ENCODE peak calls at places on chromosomes 16 and 17, in seven cellular contexts. W is astrocyte of the spinal cord; N is CD8-positive, alpha-beta T cell; P is ovary; Y is IMR-90; C is AG09319; J is psoas muscle. G is an unnamed sample.

GRCh38 chr17:58507123-58507634 is 7.3 kb downstream of the MTMR4 start:
- DNase-seq in C (no peak), N (no peak), Y (no peak), P (no peak), W (peak), J (no peak), G (no peak)

GRCh38 chr17:48970224-48970623 is 1.8 kb upstream of the GIP start:
- DNase-seq in C (no peak), N (no peak), W (no peak), J (no peak), P (no peak), Y (no peak), G (no peak)

GRCh38 chr17:65043802-65044201 is 12.7 kb downstream of the GNA13 start:
- DNase-seq in Y (no peak), W (no peak), N (no peak), J (no peak), C (no peak), P (peak), G (no peak)

GRCh38 chr16:50683689-50684374 is 2.7 kb upstream of the SNX20 start:
- DNase-seq in C (no peak), N (peak), J (no peak), P (no peak), Y (no peak), W (no peak), G (no peak)

GRCh38 chr17:38418693-38419507 is 9.4 kb upstream of the ARHGAP23 start:
- DNase-seq in N (no peak), C (no peak), P (no peak), W (no peak), Y (no peak), J (no peak), G (peak)

GRCh38 chr16:4935231-4935855 is 1.6 kb downstream of the PPL start:
- DNase-seq in C (peak), W (no peak), P (peak), Y (no peak), N (no peak), J (peak), G (no peak)

GRCh38 chr17:47218896-47219430 is 9.8 kb downstream of the MYL4 start:
- DNase-seq in Y (no peak), N (no peak), J (no peak), P (no peak), C (no peak), W (no peak), G (no peak)

GRCh38 chr17:75024686-75025397 is 12.4 kb downstream of the MRPL58 start:
- DNase-seq in C (no peak), J (no peak), P (no peak), N (peak), W (no peak), Y (no peak), G (no peak)

GRCh38 chr16:85168732-85169256 is 56.5 kb upstream of the CIBAR2 start:
- DNase-seq in W (no peak), Y (peak), J (peak), C (no peak), P (peak), N (no peak), G (peak)

GRCh38 chr16:35687071-35687470 is 2227.7 kb downstream of the TP53TG3F start:
- DNase-seq in N (no peak), P (no peak), W (no peak), Y (no peak), C (no peak), J (no peak), G (no peak)

GRCh38 chr17:37293770-37294169 is 82.0 kb upstream of the C17orf78 start:
- DNase-seq in N (no peak), Y (no peak), W (no peak), C (no peak), J (no peak), P (no peak), G (no peak)

GRCh38 chr17:78263063-78263735 is 31.8 kb downstream of the TMEM235 start:
- DNase-seq in W (no peak), Y (no peak), P (no peak), J (peak), N (peak), C (no peak), G (no peak)

GRCh38 chr17:58401287-58401686 is 16.0 kb downstream of the RNF43 start:
- DNase-seq in W (no peak), C (no peak), P (no peak), N (no peak), J (no peak), Y (no peak), G (no peak)

GRCh38 chr17:65109990-65110680 is 27.0 kb upstream of the RGS9 start:
- DNase-seq in N (no peak), P (no peak), Y (peak), J (no peak), C (no peak), W (peak), G (no peak)

GRCh38 chr16:88534731-88535141 is 35.5 kb upstream of the ZC3H18 start:
- DNase-seq in C (no peak), J (peak), W (peak), Y (peak), P (peak), N (peak), G (no peak)

GRCh38 chr16:85306071-85306792 is 194.0 kb upstream of the CIBAR2 start:
- DNase-seq in P (peak), N (peak), C (peak), J (peak), W (peak), Y (peak), G (no peak)

GRCh38 chr16:3101841-3102470 is 2.9 kb upstream of the ZSCAN10 start:
- DNase-seq in N (no peak), C (no peak), Y (no peak), J (peak), W (no peak), P (no peak), G (no peak)

GRCh38 chr16:9527976-9528375 is 436.5 kb downstream of the HAPSTR1 start:
- DNase-seq in C (no peak), J (no peak), P (no peak), W (no peak), Y (no peak), N (no peak), G (no peak)

GRCh38 chr17:64418506-64419339 is 28.1 kb upstream of the PECAM1 start:
- DNase-seq in W (peak), N (no peak), J (no peak), P (no peak), Y (peak), C (peak), G (no peak)

GRCh38 chr17:44830359-44831269 is 527 bp upstream of the GJC1 start:
- DNase-seq in J (no peak), N (peak), Y (no peak), W (peak), C (no peak), P (no peak), G (no peak)

GRCh38 chr16:9138731-9139501 is 47.5 kb downstream of the HAPSTR1 start:
- DNase-seq in N (peak), W (peak), J (peak), C (no peak), P (peak), Y (peak), G (no peak)

GRCh38 chr17:5362162-5362811 is 57.2 kb downstream of the NUP88 start:
- DNase-seq in P (no peak), Y (no peak), W (no peak), N (no peak), J (no peak), C (no peak), G (no peak)

GRCh38 chr17:81234506-81234855 is 4.4 kb downstream of the TEPSIN start:
- DNase-seq in J (no peak), P (no peak), W (no peak), C (no peak), N (no peak), Y (no peak), G (no peak)

GRCh38 chr16:65249768-65250167 is 127.9 kb upstream of the CDH11 start:
- DNase-seq in J (peak), Y (no peak), C (no peak), W (peak), N (no peak), P (peak), G (no peak)

GRCh38 chr17:7001562-7001961 is 5.7 kb downstream of the ALOX12 start:
- DNase-seq in W (peak), J (no peak), Y (no peak), P (no peak), N (peak), C (no peak), G (no peak)

GRCh38 chr17:4808378-4808767 is 1.4 kb downstream of the PLD2 start:
- DNase-seq in J (peak), N (no peak), P (peak), Y (no peak), C (no peak), W (no peak), G (no peak)

GRCh38 chr17:75516619-75517276 is 420 bp downstream of the TSEN54 start:
- DNase-seq in Y (no peak), J (no peak), C (no peak), N (peak), W (no peak), P (no peak), G (no peak)

GRCh38 chr16:74123195-74123594 is 173.4 kb upstream of the PSMD7 start:
- DNase-seq in W (no peak), Y (no peak), C (no peak), J (no peak), P (no peak), N (no peak), G (no peak)

GRCh38 chr16:1403036-1403435 is 11.5 kb downstream of the UNKL start:
- DNase-seq in C (no peak), P (no peak), N (no peak), Y (no peak), W (no peak), J (no peak), G (no peak)

GRCh38 chr17:57062865-57063264 is 22.2 kb upstream of the AKAP1 start:
- DNase-seq in C (no peak), Y (no peak), N (no peak), P (no peak), J (no peak), W (no peak), G (no peak)

GRCh38 chr17:36525888-36526287 is 8.8 kb downstream of the MYO19 start:
- DNase-seq in J (no peak), P (no peak), Y (no peak), W (no peak), C (no peak), N (no peak), G (no peak)

GRCh38 chr17:81665205-81666091 is 957 bp downstream of the OXLD1 start:
- DNase-seq in C (no peak), W (no peak), J (no peak), P (no peak), N (peak), Y (peak), G (no peak)

GRCh38 chr17:15157051-15157450 is 108.1 kb downstream of the PMP22 start:
- DNase-seq in P (no peak), Y (peak), C (no peak), W (no peak), N (no peak), J (no peak), G (no peak)

GRCh38 chr17:75877752-75878173 is 618 bp downstream of the TRIM47 start:
- DNase-seq in C (no peak), Y (peak), J (peak), N (peak), W (peak), P (peak), G (no peak)

GRCh38 chr17:74118504-74118903 is 85.0 kb upstream of the RPL38 start:
- DNase-seq in N (no peak), P (no peak), C (no peak), J (no peak), W (no peak), Y (no peak), G (no peak)

GRCh38 chr17:68196394-68197090 is 51.3 kb upstream of the AMZ2 start:
- DNase-seq in Y (no peak), N (no peak), P (no peak), J (no peak), W (no peak), C (no peak), G (no peak)

GRCh38 chr17:72634621-72635020 is 457.9 kb downstream of the SLC39A11 start:
- DNase-seq in J (no peak), P (no peak), C (no peak), Y (no peak), N (no peak), W (no peak), G (no peak)

GRCh38 chr16:14415291-14415690 is 214.8 kb downstream of the PARN start:
- DNase-seq in N (no peak), J (no peak), W (no peak), P (no peak), Y (no peak), C (no peak), G (no peak)

DNA sequence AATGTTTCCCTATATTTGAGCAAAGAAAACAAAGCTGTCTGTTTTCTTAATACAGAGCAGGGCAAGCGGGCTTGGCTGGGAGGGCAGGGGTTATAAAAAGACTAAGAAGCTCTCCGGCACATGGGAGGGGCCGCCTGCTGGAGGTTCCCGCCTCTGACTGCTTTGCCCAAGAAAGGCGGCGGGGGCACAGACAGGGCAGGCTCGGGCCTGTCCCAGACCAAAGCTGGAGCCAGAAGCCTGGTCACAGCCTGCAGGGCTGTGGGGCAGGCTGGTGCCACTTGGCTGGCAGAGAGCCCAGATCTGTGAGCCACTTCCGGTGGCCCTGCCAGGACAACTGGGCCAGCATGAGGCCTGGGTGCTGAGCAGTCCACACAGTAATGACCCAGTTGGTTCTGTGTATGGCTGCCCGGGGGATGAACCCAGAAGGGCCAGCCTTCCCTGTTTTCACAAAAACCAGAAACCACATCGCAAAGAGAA is 89.4 kb downstream of the LITAF start:
- DNase-seq in Y (peak), J (peak), W (peak), N (no peak), P (peak), C (peak), G (no peak)
- TF ChIP-seq CTCF in Y (peak), J (no peak), W (no peak), N (no peak), P (no peak), C (peak), G (no peak)

DNA sequence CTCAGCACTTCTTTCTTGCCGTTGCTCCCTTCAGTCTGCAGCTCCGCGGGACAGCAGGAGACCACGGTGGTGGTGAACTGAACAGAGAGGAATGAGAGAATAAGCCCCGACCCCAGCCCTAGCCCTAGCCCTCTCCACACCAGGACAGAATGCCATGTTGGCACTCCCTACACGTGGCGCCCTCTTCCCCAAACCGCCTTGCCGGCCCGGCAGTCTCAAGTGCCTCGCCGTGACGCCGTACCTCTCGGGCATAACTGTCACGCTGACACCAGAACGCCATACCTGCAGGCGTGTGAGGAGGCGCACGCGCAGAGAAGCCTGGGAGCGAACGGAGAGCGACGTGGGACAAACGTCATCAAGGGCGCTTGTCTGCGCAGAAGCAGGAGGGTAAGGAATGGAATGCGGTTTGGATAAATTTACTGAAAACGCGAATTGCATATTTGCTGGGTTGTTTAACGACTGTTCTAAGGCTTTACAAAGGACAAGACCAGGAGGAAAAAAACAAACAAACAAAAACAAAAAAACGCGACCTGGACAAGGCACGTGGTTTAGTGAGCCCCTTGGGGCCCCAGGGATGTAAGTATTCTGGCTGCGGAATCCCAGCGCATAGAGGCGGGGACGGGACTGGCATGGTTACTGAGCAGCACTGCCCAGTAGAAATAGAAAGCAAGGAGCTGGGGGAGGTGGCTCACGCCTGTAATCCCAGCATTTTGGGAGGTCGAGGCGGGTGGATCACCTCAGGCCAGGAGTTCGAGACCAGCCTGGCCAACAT is at the start of gene AARSD1:
- DNase-seq in Y (peak), N (peak), P (peak), W (peak), J (peak), C (peak), G (peak)
- TF ChIP-seq CTCF in Y (no peak), N (no peak), P (no peak), W (no peak), J (no peak), C (no peak), G (no peak)

GRCh38 chr16:29310852-29311314 is 95.6 kb downstream of the NPIPB11 start:
- DNase-seq in C (no peak), W (no peak), P (peak), J (no peak), Y (no peak), N (no peak), G (no peak)
- TF ChIP-seq CTCF in C (peak), W (no peak), P (no peak), J (no peak), Y (no peak), N (no peak), G (no peak)

DNA sequence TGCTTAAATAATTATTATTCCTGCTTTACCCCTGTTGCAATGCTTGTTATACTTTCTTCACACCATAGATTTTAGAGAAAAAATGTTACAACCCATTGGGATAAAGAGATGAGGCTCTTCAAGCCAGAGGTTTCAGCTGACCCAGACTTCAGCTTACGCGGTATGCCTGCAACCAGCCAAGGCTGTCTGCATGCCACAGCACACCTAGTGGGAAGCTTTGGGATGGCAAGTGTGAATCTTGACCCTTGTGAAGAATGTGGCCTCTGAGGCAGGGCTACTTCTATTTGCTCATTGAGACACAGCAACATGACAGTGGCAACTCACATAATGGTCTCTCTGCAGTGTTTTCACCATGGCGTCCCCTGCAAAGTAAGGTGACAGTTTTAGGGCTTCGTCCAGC is 193.9 kb upstream of the PIRT start:
- DNase-seq in C (no peak), Y (no peak), P (no peak), J (no peak), N (no peak), W (no peak), G (no peak)
- TF ChIP-seq CTCF in C (no peak), Y (no peak), P (no peak), J (no peak), N (no peak), W (peak), G (no peak)

DNA sequence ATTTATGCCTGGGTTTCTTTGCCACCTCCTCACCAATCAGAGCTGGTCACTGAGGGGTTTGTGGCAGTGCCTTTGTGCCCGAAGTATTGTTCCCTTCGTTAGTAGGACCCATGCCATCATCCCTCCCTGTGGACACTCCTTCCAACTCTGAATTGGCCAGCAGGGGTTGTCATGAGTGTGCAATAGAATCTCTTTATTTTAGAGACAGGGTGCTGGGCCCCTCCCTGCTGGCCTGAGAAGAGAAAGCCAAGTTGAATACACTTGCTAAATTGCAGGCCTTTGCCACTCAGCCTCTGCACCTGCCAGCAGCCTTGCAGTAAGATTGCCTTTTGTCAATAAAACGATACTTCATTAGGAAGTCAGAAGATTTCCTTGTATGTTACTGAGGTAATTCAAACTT is 40.7 kb upstream of the SLC12A3 start:
- DNase-seq in C (no peak), P (no peak), N (no peak), J (no peak), Y (no peak), W (peak), G (no peak)
- TF ChIP-seq CTCF in C (peak), P (no peak), N (no peak), J (no peak), Y (peak), W (peak), G (no peak)

DNA sequence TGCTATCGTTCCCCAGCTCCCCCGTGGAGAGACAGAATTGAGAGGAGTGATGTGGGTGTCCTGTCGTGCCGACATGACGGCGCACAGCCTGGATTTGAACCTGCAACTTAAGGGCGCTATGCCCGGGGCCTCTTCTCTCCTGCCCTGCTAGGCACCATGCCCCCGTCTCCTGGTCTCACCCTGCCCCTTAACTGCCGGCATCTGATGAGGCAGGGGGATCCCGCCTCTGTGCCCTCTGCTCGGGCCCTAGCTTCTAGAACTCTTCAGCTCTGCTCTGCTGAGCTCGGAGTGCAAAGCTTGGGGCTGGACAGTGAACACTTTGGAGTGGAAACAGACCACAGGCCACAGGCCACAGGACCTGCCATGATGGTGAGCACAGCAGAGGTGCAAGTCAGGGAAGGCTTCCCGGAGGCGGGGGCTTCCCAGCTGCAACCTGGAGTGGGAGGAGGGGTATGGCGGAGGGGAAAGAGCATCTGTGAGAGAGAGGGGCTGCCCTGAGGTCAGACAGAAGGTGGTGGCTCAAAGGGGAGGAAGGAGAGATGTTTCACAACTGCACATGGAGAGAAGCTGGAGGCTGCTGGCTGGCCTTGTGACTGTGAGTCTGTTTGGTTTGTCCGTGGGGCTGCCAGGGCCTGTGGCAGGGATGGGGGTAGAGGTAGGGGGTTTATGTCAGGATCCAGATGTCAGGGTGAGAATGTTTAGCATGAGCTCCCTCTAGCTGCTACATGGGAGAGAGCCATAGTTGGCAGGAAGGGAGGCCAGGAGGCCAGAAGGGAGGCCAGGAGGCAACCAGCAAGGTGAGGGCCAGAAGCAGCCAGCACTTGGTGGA is 107.8 kb downstream of the CRLF3 start:
- DNase-seq in N (no peak), J (peak), P (no peak), C (no peak), Y (peak), W (no peak), G (no peak)
- TF ChIP-seq CTCF in N (no peak), J (no peak), P (no peak), C (no peak), Y (peak), W (peak), G (peak)

GRCh38 chr17:1629647-1630310 is 1.1 kb upstream of the SLC43A2 start:
- DNase-seq in W (no peak), C (no peak), Y (peak), N (peak), P (no peak), J (peak), G (no peak)
- TF ChIP-seq CTCF in W (peak), C (peak), Y (peak), N (peak), P (no peak), J (peak), G (peak)